ENCODE peak calls at places on chromosomes 16 and 17, in eight cellular contexts. S is left ventricle myocardium inferior, T is A673, D is tibial nerve, E is IMR-90, M is tibial artery, X is uterus, Z is MM.1S. P is an unnamed sample.

GRCh38 chr16:25066747-25067631 is 44.6 kb upstream of the LCMT1 start:
- DNase-seq in T (peak; percentile 77), D (peak; percentile 68), Z (peak; percentile 59), E (peak; percentile 61), M (peak; percentile 92), S (peak; percentile 86), X (peak; percentile 81), P (peak; percentile 89)

GRCh38 chr16:50151322-50151721 is 1.8 kb upstream of the TENT4B start:
- DNase-seq in T (no peak), M (no peak), X (no peak), S (no peak), E (no peak), Z (no peak), D (no peak), P (no peak)

GRCh38 chr16:87926246-87927194 is 9.8 kb downstream of the CA5A start:
- DNase-seq in M (no peak), Z (no peak), E (no peak), D (no peak), T (no peak), S (no peak), X (no peak), P (no peak)

GRCh38 chr17:53516643-53517042 is 306.1 kb upstream of the KIF2B start:
- DNase-seq in Z (no peak), X (no peak), S (no peak), E (no peak), M (no peak), T (peak; percentile 23), D (no peak), P (no peak)

GRCh38 chr17:17297217-17297616 is 6.0 kb upstream of the NT5M start:
- DNase-seq in X (no peak), E (peak; percentile 62), M (no peak), T (no peak), Z (no peak), S (no peak), D (no peak), P (no peak)

GRCh38 chr17:81427446-81428120 is 32.3 kb downstream of the BAHCC1 start:
- DNase-seq in D (no peak), M (peak; percentile 84), X (no peak), S (peak; percentile 76), E (no peak), T (peak; percentile 78), Z (no peak), P (no peak)

GRCh38 chr17:39209317-39210092 is 9.4 kb downstream of the RPL19 start:
- DNase-seq in S (peak; percentile 69), Z (no peak), M (peak; percentile 96), T (peak; percentile 71), D (peak; percentile 74), X (peak; percentile 79), E (peak; percentile 69), P (peak; percentile 85)

GRCh38 chr17:46727572-46728348 is 90.7 kb downstream of the WNT3 start:
- DNase-seq in M (no peak), E (peak; percentile 90), X (no peak), T (no peak), Z (no peak), S (no peak), D (no peak), P (no peak)

GRCh38 chr16:74673876-74674275 is 7.2 kb upstream of the RFWD3 start:
- DNase-seq in M (no peak), X (no peak), T (no peak), E (no peak), S (no peak), Z (no peak), D (no peak), P (no peak)

GRCh38 chr17:33595783-33596182 is 302.7 kb upstream of the ASIC2 start:
- DNase-seq in D (no peak), S (no peak), T (no peak), Z (no peak), M (no peak), E (no peak), X (no peak), P (no peak)

GRCh38 chr17:64216385-64217248 is 46.4 kb downstream of the TEX2 start:
- DNase-seq in M (no peak), X (peak; percentile 46), S (peak; percentile 44), Z (no peak), T (no peak), D (peak; percentile 16), E (peak; percentile 32), P (no peak)

GRCh38 chr17:82871056-82871775 is 31.4 kb upstream of the ZNF750 start:
- DNase-seq in M (no peak), Z (no peak), X (no peak), E (no peak), T (no peak), D (no peak), S (no peak), P (no peak)

GRCh38 chr17:51427259-51428255 is 167.2 kb downstream of the UTP18 start:
- DNase-seq in X (no peak), E (no peak), Z (no peak), M (no peak), T (peak; percentile 14), D (no peak), S (no peak), P (no peak)

GRCh38 chr16:85401370-85401916 is 211.7 kb upstream of the GSE1 start:
- DNase-seq in X (no peak), T (no peak), Z (no peak), S (peak; percentile 5), E (no peak), D (no peak), M (peak; percentile 47), P (peak; percentile 52)

GRCh38 chr16:79509221-79509631 is 91.3 kb downstream of the MAF start:
- DNase-seq in T (no peak), X (no peak), D (peak; percentile 21), M (peak; percentile 81), Z (no peak), S (peak; percentile 30), E (no peak), P (no peak)

GRCh38 chr16:3674513-3675295 is 20.2 kb downstream of the DNASE1 start:
- DNase-seq in T (no peak), S (no peak), Z (no peak), E (no peak), X (no peak), D (no peak), M (no peak), P (no peak)

GRCh38 chr17:37092041-37092440 is 143.3 kb downstream of the AATF start:
- DNase-seq in S (no peak), M (no peak), T (no peak), Z (no peak), X (no peak), D (no peak), E (no peak), P (no peak)

GRCh38 chr16:31458073-31458834 is 1.0 kb upstream of the ARMC5 start:
- DNase-seq in E (peak; percentile 45), M (peak; percentile 84), D (no peak), T (peak; percentile 28), S (no peak), X (no peak), Z (peak; percentile 81), P (peak; percentile 85)

GRCh38 chr17:17498606-17499301 is 2.6 kb upstream of the RASD1 start:
- DNase-seq in T (no peak), M (no peak), Z (no peak), S (no peak), E (no peak), D (no peak), X (no peak), P (no peak)

GRCh38 chr17:45145035-45145389 is 3.3 kb upstream of the HEXIM1 start:
- DNase-seq in M (no peak), D (no peak), T (no peak), E (no peak), S (peak; percentile 19), X (no peak), Z (no peak), P (no peak)

GRCh38 chr16:75620326-75621169 is 2.5 kb downstream of the ADAT1 start:
- DNase-seq in S (no peak), D (no peak), M (no peak), X (no peak), T (no peak), Z (no peak), E (no peak), P (no peak)

GRCh38 chr16:56639045-56639444 is 579 bp downstream of the MT1A start:
- DNase-seq in S (no peak), Z (no peak), M (no peak), X (no peak), T (no peak), E (no peak), D (no peak), P (no peak)

GRCh38 chr17:65514082-65514481 is 47.4 kb downstream of the AXIN2 start:
- DNase-seq in E (peak; percentile 56), Z (no peak), X (no peak), S (no peak), D (no peak), T (no peak), M (peak; percentile 29), P (peak; percentile 8)

GRCh38 chr16:72291121-72291520 is 119.2 kb upstream of the PMFBP1 start:
- DNase-seq in E (no peak), Z (no peak), T (no peak), S (no peak), D (no peak), X (no peak), M (no peak), P (no peak)

GRCh38 chr17:75262112-75262606 is 480 bp downstream of the MRPS7 start:
- DNase-seq in X (no peak), D (no peak), T (no peak), M (no peak), Z (no peak), S (no peak), E (no peak), P (no peak)

DNA sequence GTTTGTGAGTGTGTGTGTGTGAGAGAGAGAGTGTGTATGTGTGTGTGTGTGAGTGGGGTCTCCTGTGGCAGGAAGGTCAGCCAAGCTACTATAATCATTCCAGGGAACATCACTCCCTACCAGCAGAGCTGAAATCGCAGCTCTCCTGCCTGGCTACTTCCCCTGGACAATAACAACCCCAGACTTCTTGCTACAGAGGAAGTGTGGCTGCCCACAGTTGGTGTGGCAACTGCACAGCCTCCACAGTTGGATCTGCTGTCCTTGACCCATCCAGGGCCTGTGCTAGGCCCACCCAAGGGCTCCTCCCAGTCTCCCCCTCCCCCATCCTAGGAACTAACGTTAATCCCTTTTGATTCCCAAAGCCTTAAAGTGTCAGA is 1.5 kb downstream of the SLC13A5 start:
- DNase-seq in X (no peak), S (no peak), E (no peak), Z (no peak), M (no peak), D (no peak), T (no peak), P (no peak)
- H3K27me3 ChIP-seq in X (no peaks in the 10 kb centered on the region), S (peaks cover 98% of the 10 kb centered on the region), E (peaks cover 33% of the 10 kb centered on the region), Z (peaks cover 65% of the 10 kb centered on the region), M (peaks cover 60% of the 10 kb centered on the region), D (no peaks in the 10 kb centered on the region), T (peaks cover 39% of the 10 kb centered on the region), P (peaks cover 57% of the 10 kb centered on the region)

GRCh38 chr17:20184191-20184590 is 175.0 kb downstream of the SPECC1 start:
- DNase-seq in M (no peak), S (no peak), D (no peak), T (no peak), Z (no peak), E (no peak), X (no peak), P (no peak)
- H3K27me3 ChIP-seq in M (no peaks in the 10 kb centered on the region), S (no peaks in the 10 kb centered on the region), D (no peaks in the 10 kb centered on the region), T (no peaks in the 10 kb centered on the region), Z (no peaks in the 10 kb centered on the region), E (no peaks in the 10 kb centered on the region), X (no peaks in the 10 kb centered on the region), P (no peaks in the 10 kb centered on the region)

GRCh38 chr16:987846-988245 is 6.3 kb downstream of the SOX8 start:
- DNase-seq in T (no peak), M (no peak), E (no peak), X (no peak), D (no peak), S (no peak), Z (no peak), P (no peak)
- H3K27me3 ChIP-seq in T (peaks cover 9% of the 10 kb centered on the region), M (peaks cover 81% of the 10 kb centered on the region), E (peaks cover 64% of the 10 kb centered on the region), X (no peaks in the 10 kb centered on the region), D (no peaks in the 10 kb centered on the region), S (peaks cover 95% of the 10 kb centered on the region), Z (peaks cover 94% of the 10 kb centered on the region), P (peaks cover 81% of the 10 kb centered on the region)

GRCh38 chr17:35167666-35168065 is 20.0 kb downstream of the UNC45B start:
- DNase-seq in E (peak; percentile 62), M (no peak), D (no peak), X (no peak), T (no peak), S (no peak), Z (no peak), P (no peak)
- H3K27me3 ChIP-seq in E (peaks cover 8% of the 10 kb centered on the region), M (peaks cover 9% of the 10 kb centered on the region), D (no peaks in the 10 kb centered on the region), X (no peaks in the 10 kb centered on the region), T (no peaks in the 10 kb centered on the region), S (no peaks in the 10 kb centered on the region), Z (no peaks in the 10 kb centered on the region), P (peaks cover 7% of the 10 kb centered on the region)

P was measured in suprapubic skin.